ENCODE peak calls at places on chromosome 1, in seven cellular contexts. Z is IMR-90, J is MM.1S, Y is mesenchymal stem cell, N is keratinocyte, L is NT2/D1, X is HCT116. V is an unnamed sample.

GRCh38 chr1:26357121-26357602 is 3.2 kb upstream of the CRYBG2 start:
- DNase-seq in Z (no peak), L (no peak), N (peak; percentile 74), Y (no peak), J (no peak), X (no peak), V (no peak)

GRCh38 chr1:63317007-63317813 is 5.2 kb upstream of the FOXD3 start:
- DNase-seq in N (peak; percentile 13), J (peak; percentile 92), L (peak; percentile 90), X (peak; percentile 78), Y (peak; percentile 36), Z (peak; percentile 41), V (peak; percentile 98)

GRCh38 chr1:203268901-203269653 is 36.2 kb upstream of the BTG2 start:
- DNase-seq in L (peak; percentile 76), Y (peak; percentile 80), N (no peak), X (peak; percentile 64), J (peak; percentile 93), Z (peak; percentile 77), V (peak; percentile 78)

GRCh38 chr1:244087611-244088010 is 36.5 kb downstream of the ZBTB18 start:
- DNase-seq in J (no peak), Z (no peak), X (no peak), Y (no peak), N (no peak), L (no peak), V (no peak)

GRCh38 chr1:78840447-78841251 is 165.9 kb downstream of the ADGRL4 start:
- DNase-seq in J (no peak), X (no peak), N (no peak), L (peak; percentile 18), Y (peak; percentile 87), Z (peak; percentile 83), V (peak; percentile 66)

GRCh38 chr1:82704393-82704792 is 903.7 kb downstream of the ADGRL2 start:
- DNase-seq in Y (no peak), J (no peak), Z (no peak), N (no peak), L (no peak), X (no peak), V (no peak)

GRCh38 chr1:17588048-17588781 is 48.7 kb downstream of the ARHGEF10L start:
- DNase-seq in L (no peak), N (no peak), Y (peak; percentile 65), X (no peak), J (no peak), Z (peak; percentile 5), V (peak; percentile 88)

GRCh38 chr1:234114648-234115307 is 210.3 kb downstream of the SLC35F3 start:
- DNase-seq in L (peak; percentile 57), J (peak; percentile 59), Z (peak; percentile 59), X (peak; percentile 21), N (no peak), Y (peak; percentile 55), V (peak; percentile 60)

GRCh38 chr1:17591814-17592430 is 52.4 kb downstream of the ARHGEF10L start:
- DNase-seq in N (no peak), Y (no peak), J (no peak), Z (no peak), L (no peak), X (no peak), V (no peak)

GRCh38 chr1:219965285-219965684 is 36.9 kb upstream of the SLC30A10 start:
- DNase-seq in Y (no peak), X (no peak), L (no peak), Z (no peak), N (no peak), J (no peak), V (no peak)

GRCh38 chr1:225426395-225427248 is 1.2 kb downstream of the LBR start:
- DNase-seq in N (no peak), L (no peak), Z (peak; percentile 27), J (peak; percentile 63), Y (peak; percentile 49), X (no peak), V (peak; percentile 75)

GRCh38 chr1:110746644-110747259 is 72.0 kb upstream of the KCNA3 start:
- DNase-seq in Y (peak; percentile 47), Z (peak; percentile 53), L (peak; percentile 58), N (peak; percentile 11), J (peak; percentile 54), X (no peak), V (peak; percentile 90)

GRCh38 chr1:76593614-76594013 is 273.7 kb upstream of the ST6GALNAC5 start:
- DNase-seq in J (no peak), Z (no peak), X (no peak), N (no peak), Y (no peak), L (no peak), V (no peak)

GRCh38 chr1:228996286-228996685 is 261.0 kb downstream of the RHOU start:
- DNase-seq in Y (no peak), N (no peak), L (no peak), J (no peak), X (no peak), Z (no peak), V (no peak)

GRCh38 chr1:168601051-168601450 is 24.6 kb downstream of the XCL1 start:
- DNase-seq in N (no peak), X (no peak), Y (no peak), L (no peak), Z (no peak), J (no peak), V (no peak)

GRCh38 chr1:10220200-10220599 is 9.8 kb downstream of the KIF1B start:
- DNase-seq in Z (no peak), X (no peak), Y (no peak), L (no peak), N (no peak), J (no peak), V (no peak)

GRCh38 chr1:119818181-119818580 is 6.9 kb upstream of the REG4 start:
- DNase-seq in Z (no peak), Y (no peak), N (no peak), J (no peak), L (no peak), X (no peak), V (no peak)

GRCh38 chr1:207644479-207644851 is 468 bp upstream of the CR1L start:
- DNase-seq in Y (no peak), X (no peak), J (no peak), L (no peak), Z (no peak), N (no peak), V (no peak)
- H3K4me3 ChIP-seq in Y (peak overlapping the region; percentile 91), X (no peak overlapping the region), J (no peak overlapping the region), L (no peak overlapping the region), Z (peak overlapping the region; percentile 45), N (peak overlapping the region; percentile 33), V (no peak overlapping the region)

DNA sequence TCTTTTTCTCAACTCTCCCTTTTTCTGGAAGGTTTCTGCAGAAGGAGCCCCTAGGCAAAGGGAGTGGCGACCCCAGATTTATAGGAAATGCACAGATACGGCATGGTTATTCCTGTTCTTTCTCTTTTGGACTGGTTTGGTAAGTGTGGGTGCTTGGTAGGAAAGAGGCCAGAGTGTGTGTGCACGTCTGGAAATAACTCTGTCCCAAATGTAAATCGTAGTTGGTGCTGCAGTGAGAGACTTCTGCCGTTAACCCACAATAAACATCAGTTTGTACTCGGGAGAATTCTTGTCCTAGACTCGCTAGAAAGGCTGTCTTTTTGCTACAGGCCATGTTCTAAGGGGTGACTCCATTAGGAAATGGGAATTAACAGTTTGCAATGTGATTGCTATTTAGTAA is 761 bp downstream of the SLC44A3 start:
- DNase-seq in Z (no peak), Y (peak; percentile 34), X (no peak), J (no peak), N (no peak), L (no peak), V (no peak)
- H3K9ac ChIP-seq in Z (no peak overlapping the region), Y (peak overlapping the region; percentile 67), X (peak overlapping the region; percentile 69), J (no peak overlapping the region), N (peak overlapping the region; percentile 41), L (no peak overlapping the region), V (no peak overlapping the region)

GRCh38 chr1:1777510-1777909 is 760 bp downstream of the NADK start:
- DNase-seq in L (no peak), Y (peak; percentile 60), N (no peak), J (peak; percentile 21), X (peak; percentile 10), Z (no peak), V (no peak)

GRCh38 chr1:1779691-1780597 is 1.7 kb upstream of the NADK start:
- DNase-seq in L (peak; percentile 60), X (no peak), Z (peak; percentile 34), J (peak; percentile 92), N (no peak), Y (peak; percentile 69), V (peak; percentile 73)

GRCh38 chr1:1778827-1779675 is 781 bp upstream of the NADK start:
- DNase-seq in J (peak; percentile 98), Y (peak; percentile 29), L (peak; percentile 44), Z (no peak), N (no peak), X (peak; percentile 48), V (peak; percentile 95)

GRCh38 chr1:1776672-1777393 is 1.4 kb downstream of the NADK start:
- DNase-seq in X (no peak), Y (peak; percentile 47), J (no peak), Z (no peak), N (no peak), L (no peak), V (no peak)

DNA sequence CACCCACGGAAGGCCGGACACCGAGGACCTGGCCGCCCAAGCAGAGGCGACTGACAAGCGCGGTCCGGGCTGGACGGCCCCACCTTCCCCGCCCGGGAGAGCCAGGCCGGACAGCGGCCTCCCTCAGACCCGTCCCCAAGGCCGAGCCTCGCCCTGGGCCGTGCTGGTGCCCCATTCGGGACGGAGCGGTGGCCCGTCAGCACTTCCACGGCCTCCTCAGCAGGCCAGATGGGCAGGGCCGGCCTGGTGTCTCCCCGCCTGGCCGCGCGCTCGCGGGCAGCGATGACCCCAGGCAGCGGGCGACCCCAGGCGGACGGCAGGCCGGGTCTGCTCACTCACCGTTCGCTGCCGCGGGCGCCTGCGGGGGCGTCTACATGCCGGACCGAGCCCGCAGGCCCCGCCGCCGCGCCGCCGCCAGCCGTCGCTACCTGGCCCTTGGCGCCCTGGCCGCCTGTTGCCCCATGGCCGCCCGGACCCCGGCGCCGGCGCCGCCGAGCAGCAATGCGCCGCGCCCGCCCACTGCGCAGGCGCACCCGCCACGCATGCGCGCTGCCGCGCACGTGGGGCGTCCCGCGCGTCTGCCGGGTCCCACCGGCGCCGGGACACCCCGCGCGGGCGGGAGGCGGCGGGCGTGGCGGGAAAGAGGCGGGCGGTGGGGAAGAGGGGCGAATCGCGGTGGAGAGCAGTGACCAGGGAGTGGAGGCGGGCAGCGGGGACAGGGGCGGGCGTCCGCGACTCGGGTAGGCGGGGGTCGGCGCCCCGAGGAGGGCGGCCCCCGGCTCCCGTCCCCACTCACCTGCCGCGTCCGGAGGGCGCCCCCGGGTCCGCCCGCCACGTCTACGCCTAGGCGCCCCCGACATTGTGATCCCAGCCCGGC is at the start of gene NADK:
- DNase-seq in X (peak; percentile 16), Y (peak; percentile 50), N (no peak), L (no peak), J (peak; percentile 78), Z (peak; percentile 35), V (peak; percentile 84)
- H3K4me1 ChIP-seq in X (peaks cover 48% of the 10 kb centered on the region), Y (peaks cover 40% of the 10 kb centered on the region), N (peaks cover 40% of the 10 kb centered on the region), L (peaks cover 29% of the 10 kb centered on the region), J (peaks cover 49% of the 10 kb centered on the region), Z (peaks cover 22% of the 10 kb centered on the region), V (peaks cover 16% of the 10 kb centered on the region)

DNA sequence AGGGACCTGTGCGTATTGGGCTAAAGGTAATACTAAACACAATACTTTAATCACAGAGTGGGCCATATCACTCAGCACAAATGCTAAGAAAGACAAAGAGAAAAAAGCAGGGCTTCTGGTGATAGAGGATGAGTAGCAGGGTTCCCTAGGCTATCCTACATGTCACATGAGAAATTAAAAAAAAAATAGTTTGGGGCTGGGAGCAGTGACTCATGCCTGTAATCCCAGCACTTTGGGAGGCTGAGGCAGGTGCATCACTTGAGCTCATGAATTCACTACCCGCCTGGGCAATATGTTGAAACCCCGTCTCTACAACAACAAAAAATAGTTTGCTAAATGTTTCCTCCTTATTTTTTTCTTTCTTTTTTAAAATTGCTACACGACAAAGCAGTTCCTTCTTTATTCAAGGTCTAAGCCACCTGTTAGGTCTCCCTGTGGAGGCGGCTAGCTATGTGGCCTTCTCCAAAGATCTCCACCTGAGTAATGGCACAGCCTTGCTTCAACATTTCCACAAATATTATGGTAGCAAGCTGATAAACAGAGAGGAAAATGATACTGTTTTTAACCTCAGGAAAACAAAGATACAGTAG is 1.5 kb downstream of the ENSA start:
- DNase-seq in J (no peak), N (no peak), Z (no peak), X (no peak), Y (no peak), L (no peak), V (no peak)
- H3K4me3 ChIP-seq in J (peak overlapping the region; percentile 83), N (peak overlapping the region; percentile 55), Z (no peak overlapping the region), X (peak overlapping the region; percentile 65), Y (peak overlapping the region; percentile 94), L (peak overlapping the region; percentile 70), V (peak overlapping the region; percentile 99)